ENCODE peak calls at places on chromosome 13, in four cellular contexts. One of them, this sample, is unnamed.

GRCh38 chr13:90594694-90595093 is 752.8 kb upstream of the MIR17HG start:
- DNase-seq in K562: no peak
- DNase-seq in HepG2: no peak
- DNase-seq in GM12878: no peak
- DNase-seq in this sample: no peak

GRCh38 chr13:113545455-113545930 is 39.1 kb upstream of the TFDP1 start:
- DNase-seq in K562: no peak
- DNase-seq in HepG2: no peak
- DNase-seq in GM12878: no peak
- DNase-seq in this sample: no peak

GRCh38 chr13:94233401-94233800 is 246.1 kb downstream of the DCT start:
- DNase-seq in K562: no peak
- DNase-seq in HepG2: no peak
- DNase-seq in GM12878: no peak
- DNase-seq in this sample: no peak

GRCh38 chr13:63184693-63185092 is 1769.0 kb upstream of the PCDH20 start:
- DNase-seq in K562: no peak
- DNase-seq in HepG2: peak
- DNase-seq in GM12878: no peak
- DNase-seq in this sample: peak

GRCh38 chr13:97878421-97879375 is 74.8 kb upstream of the IPO5 start:
- DNase-seq in K562: no peak
- DNase-seq in HepG2: no peak
- DNase-seq in GM12878: no peak
- DNase-seq in this sample: no peak

GRCh38 chr13:64855506-64855905 is 2374.6 kb downstream of the PCDH9 start:
- DNase-seq in K562: no peak
- DNase-seq in HepG2: no peak
- DNase-seq in GM12878: no peak
- DNase-seq in this sample: no peak

GRCh38 chr13:67369895-67370660 is 139.9 kb upstream of the PCDH9 start:
- DNase-seq in K562: no peak
- DNase-seq in HepG2: no peak
- DNase-seq in GM12878: no peak
- DNase-seq in this sample: no peak

GRCh38 chr13:23905766-23906165 is 8.5 kb upstream of the C1QTNF9B start:
- DNase-seq in K562: no peak
- DNase-seq in HepG2: no peak
- DNase-seq in GM12878: no peak
- DNase-seq in this sample: no peak

GRCh38 chr13:33016414-33017409 is at the start of gene KL:
- DNase-seq in K562: no peak
- DNase-seq in HepG2: no peak
- DNase-seq in GM12878: no peak
- DNase-seq in this sample: peak

GRCh38 chr13:26951581-26952177 is 191.1 kb upstream of the GPR12 start:
- DNase-seq in K562: no peak
- DNase-seq in HepG2: peak
- DNase-seq in GM12878: no peak
- DNase-seq in this sample: no peak

GRCh38 chr13:28655566-28655965 is 3.4 kb upstream of the POMP start:
- DNase-seq in K562: no peak
- DNase-seq in HepG2: no peak
- DNase-seq in GM12878: no peak
- DNase-seq in this sample: no peak

GRCh38 chr13:30927595-30927994 is 4.9 kb upstream of the TEX26 start:
- DNase-seq in K562: no peak
- DNase-seq in HepG2: no peak
- DNase-seq in GM12878: no peak
- DNase-seq in this sample: no peak

GRCh38 chr13:41496420-41497234 is 39.3 kb downstream of the RGCC start:
- DNase-seq in K562: no peak
- DNase-seq in HepG2: no peak
- DNase-seq in GM12878: no peak
- DNase-seq in this sample: no peak

GRCh38 chr13:110525328-110526319 is 35.9 kb downstream of the RAB20 start:
- DNase-seq in K562: no peak
- DNase-seq in HepG2: no peak
- DNase-seq in GM12878: peak
- DNase-seq in this sample: no peak

GRCh38 chr13:105579821-105580707 is 955.4 kb downstream of the EFNB2 start:
- DNase-seq in K562: no peak
- DNase-seq in HepG2: no peak
- DNase-seq in GM12878: no peak
- DNase-seq in this sample: no peak

GRCh38 chr13:80547341-80547740 is 206.4 kb upstream of the SPRY2 start:
- DNase-seq in K562: no peak
- DNase-seq in HepG2: no peak
- DNase-seq in GM12878: no peak
- DNase-seq in this sample: no peak

GRCh38 chr13:100826441-100826840 is 151.8 kb upstream of the TMTC4 start:
- DNase-seq in K562: no peak
- DNase-seq in HepG2: no peak
- DNase-seq in GM12878: no peak
- DNase-seq in this sample: no peak

GRCh38 chr13:100230813-100231575 is 142.1 kb downstream of the PCCA start:
- DNase-seq in K562: no peak
- DNase-seq in HepG2: no peak
- DNase-seq in GM12878: no peak
- DNase-seq in this sample: no peak

GRCh38 chr13:28636677-28637317 is 22.1 kb upstream of the POMP start:
- DNase-seq in K562: peak
- DNase-seq in HepG2: peak
- DNase-seq in GM12878: peak
- DNase-seq in this sample: peak

GRCh38 chr13:30340367-30341184 is 33.2 kb upstream of the KATNAL1 start:
- DNase-seq in K562: peak
- DNase-seq in HepG2: no peak
- DNase-seq in GM12878: no peak
- DNase-seq in this sample: no peak

GRCh38 chr13:46519177-46519576 is 33.8 kb upstream of the LRCH1 start:
- DNase-seq in K562: no peak
- DNase-seq in HepG2: no peak
- DNase-seq in GM12878: no peak
- DNase-seq in this sample: no peak

GRCh38 chr13:26759156-26759906 is 1.3 kb downstream of the GPR12 start:
- DNase-seq in K562: no peak
- DNase-seq in HepG2: no peak
- DNase-seq in GM12878: no peak
- DNase-seq in this sample: no peak

GRCh38 chr13:53206455-53206854 is 177.8 kb downstream of the OLFM4 start:
- DNase-seq in K562: no peak
- DNase-seq in HepG2: no peak
- DNase-seq in GM12878: no peak
- DNase-seq in this sample: no peak

GRCh38 chr13:111610879-111611278 is 290.4 kb downstream of the TEX29 start:
- DNase-seq in K562: no peak
- DNase-seq in HepG2: no peak
- DNase-seq in GM12878: no peak
- DNase-seq in this sample: no peak
- TF ChIP-seq USF2 in K562: no peak
- TF ChIP-seq USF2 in HepG2: no peak
- TF ChIP-seq USF2 in GM12878: no peak
- TF ChIP-seq USF2 in this sample: no peak

DNA sequence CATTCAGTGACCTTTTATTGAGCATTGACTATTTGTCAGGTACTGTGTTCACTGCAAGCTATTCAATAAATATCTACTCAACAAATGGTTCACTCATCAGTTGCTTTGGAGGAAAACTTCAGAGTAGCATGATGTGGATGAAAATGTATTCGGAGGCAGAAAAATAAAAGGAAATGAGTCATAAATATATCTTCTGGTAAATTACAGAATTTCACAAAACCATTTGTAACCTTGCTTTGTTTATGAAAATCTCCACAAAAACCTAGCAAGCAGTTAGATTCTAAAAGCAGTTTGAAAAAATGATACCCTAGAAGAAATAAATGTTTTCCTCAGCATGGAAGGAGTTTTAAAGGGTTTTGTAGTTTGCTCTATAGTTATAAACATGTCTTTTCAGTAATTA is 399.6 kb downstream of the LMO7 start:
- DNase-seq in K562: no peak
- DNase-seq in HepG2: no peak
- DNase-seq in GM12878: no peak
- DNase-seq in this sample: no peak
- TF ChIP-seq CBFB in K562: no peak
- TF ChIP-seq CBFB in HepG2: no peak
- TF ChIP-seq CBFB in GM12878: no peak
- TF ChIP-seq CBFB in this sample: no peak

DNA sequence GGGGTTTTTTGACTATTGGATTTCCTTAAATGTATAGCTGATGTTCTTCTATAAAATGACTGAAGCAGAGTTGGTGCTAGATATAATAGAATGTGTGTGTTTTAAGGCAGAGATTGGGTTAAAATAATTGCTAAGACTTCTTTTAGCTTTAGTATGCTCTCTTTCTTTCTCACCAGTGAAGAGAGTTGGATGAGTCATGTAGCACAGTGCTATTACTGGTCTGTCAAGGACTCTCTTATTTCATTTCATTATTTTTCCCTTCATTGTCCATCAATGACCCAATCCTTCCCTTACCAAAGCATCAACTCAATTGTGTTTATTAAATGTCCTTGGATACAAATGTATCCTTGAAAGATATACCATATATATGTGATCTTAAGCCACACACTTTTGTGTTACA is 268.9 kb downstream of the IRS2 start:
- DNase-seq in K562: no peak
- DNase-seq in HepG2: no peak
- DNase-seq in GM12878: no peak
- DNase-seq in this sample: no peak
- TF ChIP-seq USF2 in K562: no peak
- TF ChIP-seq USF2 in HepG2: no peak
- TF ChIP-seq USF2 in GM12878: no peak
- TF ChIP-seq USF2 in this sample: no peak

GRCh38 chr13:50760751-50761150 is 82.7 kb downstream of the DLEU7 start:
- DNase-seq in K562: no peak
- DNase-seq in HepG2: no peak
- DNase-seq in GM12878: no peak
- DNase-seq in this sample: no peak
- TF ChIP-seq CBFB in K562: no peak
- TF ChIP-seq CBFB in HepG2: no peak
- TF ChIP-seq CBFB in GM12878: no peak
- TF ChIP-seq CBFB in this sample: no peak

GRCh38 chr13:107104631-107105030 is 536.7 kb upstream of the ARGLU1 start:
- DNase-seq in K562: no peak
- DNase-seq in HepG2: no peak
- DNase-seq in GM12878: no peak
- DNase-seq in this sample: no peak

GRCh38 chr13:107095876-107096275 is 527.9 kb upstream of the ARGLU1 start:
- DNase-seq in K562: no peak
- DNase-seq in HepG2: no peak
- DNase-seq in GM12878: no peak
- DNase-seq in this sample: no peak

DNA sequence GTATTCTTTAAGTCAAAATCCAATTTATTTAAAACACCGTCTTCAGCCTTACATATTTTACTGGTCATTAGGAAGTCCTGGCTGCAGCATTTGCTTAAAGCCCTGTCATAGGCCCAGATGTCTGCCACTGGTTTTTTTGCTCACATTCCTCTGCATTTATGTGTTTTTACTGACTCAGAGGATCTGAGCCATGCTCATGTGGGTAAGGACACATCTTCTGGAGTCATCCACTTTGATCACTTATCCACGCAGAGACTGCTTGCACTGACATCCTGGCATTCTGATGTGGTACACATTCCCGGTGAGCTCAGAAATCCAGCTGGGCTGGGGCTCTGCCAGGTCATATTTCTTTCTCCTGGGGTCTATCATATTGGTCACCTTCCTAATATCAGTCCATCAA is 531.7 kb upstream of the ARGLU1 start:
- DNase-seq in K562: no peak
- DNase-seq in HepG2: no peak
- DNase-seq in GM12878: no peak
- DNase-seq in this sample: no peak
- TF ChIP-seq USF2 in K562: no peak
- TF ChIP-seq USF2 in HepG2: no peak
- TF ChIP-seq USF2 in GM12878: no peak
- TF ChIP-seq USF2 in this sample: no peak

DNA sequence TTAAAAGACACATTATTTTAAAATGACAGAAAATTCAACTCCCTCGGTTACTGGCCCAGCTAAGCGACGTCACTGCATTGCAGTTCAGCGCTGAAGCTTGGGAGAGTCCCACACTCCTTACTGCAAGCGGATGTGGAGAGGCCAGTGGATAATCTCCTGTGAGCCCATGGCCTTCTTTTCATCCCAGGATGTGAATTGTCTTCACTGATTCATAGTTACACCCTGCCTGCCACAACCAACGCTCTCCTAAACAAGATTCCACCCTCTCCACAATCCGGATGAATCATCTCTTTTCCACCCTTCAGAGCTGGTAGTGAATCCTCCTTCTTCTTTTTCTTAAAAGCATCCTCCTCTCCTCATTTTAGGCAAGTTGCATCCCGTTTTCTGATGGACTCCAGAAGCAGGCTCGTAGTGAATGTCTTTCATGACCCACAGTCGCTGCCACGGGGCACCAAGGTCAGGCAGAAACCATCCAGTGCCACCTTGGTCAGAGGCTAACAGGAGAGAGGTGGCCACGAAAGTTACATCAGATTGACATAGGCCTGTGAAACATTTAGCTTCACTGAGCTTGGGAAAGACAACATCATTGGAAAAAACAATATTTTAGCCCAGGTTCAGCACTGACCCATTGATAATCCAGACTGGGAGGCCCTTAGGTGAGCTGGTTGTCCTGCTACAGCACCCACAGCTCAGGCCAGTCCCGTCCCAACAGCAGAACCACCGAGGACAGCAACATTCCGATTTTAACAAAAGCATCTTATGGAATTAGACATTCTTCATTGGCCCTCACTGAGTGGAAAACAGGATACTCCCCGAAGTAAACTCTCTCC is 2.0 kb downstream of the GJB2 start:
- DNase-seq in K562: no peak
- DNase-seq in HepG2: no peak
- DNase-seq in GM12878: no peak
- DNase-seq in this sample: no peak
- TF ChIP-seq CBFB in K562: no peak
- TF ChIP-seq CBFB in HepG2: no peak
- TF ChIP-seq CBFB in GM12878: no peak
- TF ChIP-seq CBFB in this sample: no peak

GRCh38 chr13:78100481-78100880 is 181.8 kb upstream of the EDNRB start:
- DNase-seq in K562: no peak
- DNase-seq in HepG2: no peak
- DNase-seq in GM12878: no peak
- DNase-seq in this sample: no peak

GRCh38 chr13:78098249-78098648 is 179.6 kb upstream of the EDNRB start:
- DNase-seq in K562: no peak
- DNase-seq in HepG2: no peak
- DNase-seq in GM12878: no peak
- DNase-seq in this sample: no peak

GRCh38 chr13:78102121-78102677 is 183.6 kb upstream of the EDNRB start:
- DNase-seq in K562: no peak
- DNase-seq in HepG2: no peak
- DNase-seq in GM12878: peak
- DNase-seq in this sample: no peak
- TF ChIP-seq USF2 in K562: no peak
- TF ChIP-seq USF2 in HepG2: no peak
- TF ChIP-seq USF2 in GM12878: no peak
- TF ChIP-seq USF2 in this sample: no peak

This sample was measured in WTC11.